ENCODE peak calls at places on chromosomes 16 and 17, in five cellular contexts. F, I, H, A and T are unnamed samples.

GRCh38 chr17:46853896-46854444 is 2.6 kb downstream of the WNT9B start:
- DNase-seq in I (no peak), A (peak), F (no peak), H (no peak), T (no peak)

GRCh38 chr17:74711058-74711824 is 1.5 kb downstream of the CD300LF start:
- DNase-seq in A (peak), H (no peak), I (no peak), F (no peak), T (no peak)

GRCh38 chr17:57507828-57508227 is 237.3 kb downstream of the CCDC182 start:
- DNase-seq in F (no peak), H (no peak), A (no peak), I (no peak), T (no peak)

GRCh38 chr17:40309031-40309937 is at the start of gene RARA:
- DNase-seq in A (peak), I (no peak), F (no peak), H (peak), T (peak)

GRCh38 chr17:80087346-80088265 is 13.8 kb upstream of the GAA start:
- DNase-seq in H (no peak), F (no peak), A (peak), I (no peak), T (no peak)

GRCh38 chr16:3065069-3065741 is at the start of gene IL32:
- DNase-seq in I (peak), A (peak), F (no peak), H (no peak), T (no peak)

GRCh38 chr16:4315185-4316102 is at the start of gene GLIS2:
- DNase-seq in A (peak), I (no peak), F (no peak), H (peak), T (peak)

GRCh38 chr17:77295410-77295809 is 154.6 kb downstream of the SEC14L1 start:
- DNase-seq in F (no peak), I (no peak), A (no peak), H (no peak), T (no peak)

DNA sequence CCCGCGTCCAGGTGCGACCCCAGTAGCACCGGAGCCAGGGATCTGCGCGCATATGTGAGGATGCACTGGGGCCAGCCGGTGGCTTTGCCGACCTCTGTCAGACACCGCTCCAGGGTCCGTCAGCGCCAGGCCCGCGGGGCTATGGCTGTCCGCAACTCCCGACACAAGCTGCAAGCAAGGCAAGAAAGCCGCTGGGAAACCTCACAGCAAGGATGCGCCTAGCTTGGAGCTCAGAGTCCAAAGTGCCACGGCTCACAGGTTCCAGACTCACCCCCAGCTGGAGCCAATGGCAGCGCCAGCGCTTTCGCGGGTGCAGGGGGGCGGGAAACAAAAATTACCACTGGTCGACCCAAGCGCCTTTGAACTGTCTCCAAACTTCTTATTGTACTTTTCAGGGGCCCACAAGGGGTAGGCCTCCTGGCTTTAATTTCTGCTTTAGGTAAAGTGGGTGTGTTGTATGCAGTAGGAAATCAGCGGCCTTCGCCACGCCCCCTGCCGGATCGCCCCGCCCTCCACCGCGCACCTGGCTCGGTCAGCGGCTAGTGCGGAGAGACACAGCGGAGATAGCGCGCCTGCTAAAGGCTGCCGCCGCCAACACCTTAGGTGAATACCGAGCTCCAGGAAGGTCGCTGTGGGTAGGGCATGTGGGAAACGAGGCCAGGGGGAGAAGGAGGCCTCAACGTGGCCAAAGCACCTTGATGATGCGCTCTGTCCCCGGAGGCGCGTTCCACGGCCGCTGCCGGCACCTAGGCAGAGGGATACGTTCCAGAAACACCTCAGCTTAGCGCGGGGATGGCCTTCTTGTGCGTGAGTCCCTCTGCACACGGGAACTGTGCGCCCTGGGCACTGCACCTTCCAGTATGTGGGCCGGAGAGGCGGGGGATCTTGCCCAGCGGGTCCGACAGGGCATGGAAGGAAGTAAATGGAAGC is 61.1 kb upstream of the RBL2 start:
- DNase-seq in F (peak), I (peak), A (peak), H (no peak), T (no peak)
- H3K27ac ChIP-seq in F (peak), I (peak), A (no peak), H (no peak), T (no peak)

GRCh38 chr17:49645654-49646053 is 32.2 kb downstream of the SPOP start:
- DNase-seq in F (no peak), I (no peak), H (no peak), A (no peak), T (no peak)
- H3K27ac ChIP-seq in F (peak), I (no peak), H (peak), A (peak), T (no peak)

DNA sequence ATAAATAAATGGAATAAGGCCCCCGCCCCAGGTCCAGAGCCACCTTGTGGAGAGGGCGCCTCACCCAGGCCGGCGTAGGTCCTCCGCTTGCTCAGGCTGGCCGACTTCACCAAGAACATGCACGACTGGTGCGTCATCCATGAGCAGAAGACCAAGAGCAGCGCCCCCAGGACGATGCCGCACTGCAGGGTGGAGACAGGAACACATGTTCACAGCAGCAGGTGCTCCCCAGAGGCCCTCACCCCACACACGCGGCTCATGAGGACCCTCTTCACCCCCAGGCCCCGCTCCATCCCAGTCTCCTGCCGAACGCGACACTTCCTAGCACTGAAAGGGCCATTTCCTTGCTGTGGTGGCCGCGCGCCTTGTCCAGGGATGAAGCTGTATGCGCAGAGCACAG is 5.5 kb downstream of the SLC38A10 start:
- DNase-seq in I (no peak), H (no peak), F (no peak), A (no peak), T (no peak)
- H3K27ac ChIP-seq in I (no peak), H (no peak), F (no peak), A (no peak), T (no peak)

GRCh38 chr17:7351665-7352558 is at the start of gene KCTD11:
- DNase-seq in I (peak), A (peak), F (peak), H (peak), T (peak)

GRCh38 chr17:7352559-7352889 is 562 bp downstream of the KCTD11 start:
- DNase-seq in A (no peak), F (no peak), I (no peak), H (no peak), T (no peak)

GRCh38 chr17:7355053-7355452 is at the start of gene TMEM95:
- DNase-seq in A (peak), H (peak), F (no peak), I (no peak), T (no peak)

GRCh38 chr17:7354262-7354781 is 634 bp upstream of the TMEM95 start:
- DNase-seq in I (no peak), A (peak), H (no peak), F (peak), T (no peak)

DNA sequence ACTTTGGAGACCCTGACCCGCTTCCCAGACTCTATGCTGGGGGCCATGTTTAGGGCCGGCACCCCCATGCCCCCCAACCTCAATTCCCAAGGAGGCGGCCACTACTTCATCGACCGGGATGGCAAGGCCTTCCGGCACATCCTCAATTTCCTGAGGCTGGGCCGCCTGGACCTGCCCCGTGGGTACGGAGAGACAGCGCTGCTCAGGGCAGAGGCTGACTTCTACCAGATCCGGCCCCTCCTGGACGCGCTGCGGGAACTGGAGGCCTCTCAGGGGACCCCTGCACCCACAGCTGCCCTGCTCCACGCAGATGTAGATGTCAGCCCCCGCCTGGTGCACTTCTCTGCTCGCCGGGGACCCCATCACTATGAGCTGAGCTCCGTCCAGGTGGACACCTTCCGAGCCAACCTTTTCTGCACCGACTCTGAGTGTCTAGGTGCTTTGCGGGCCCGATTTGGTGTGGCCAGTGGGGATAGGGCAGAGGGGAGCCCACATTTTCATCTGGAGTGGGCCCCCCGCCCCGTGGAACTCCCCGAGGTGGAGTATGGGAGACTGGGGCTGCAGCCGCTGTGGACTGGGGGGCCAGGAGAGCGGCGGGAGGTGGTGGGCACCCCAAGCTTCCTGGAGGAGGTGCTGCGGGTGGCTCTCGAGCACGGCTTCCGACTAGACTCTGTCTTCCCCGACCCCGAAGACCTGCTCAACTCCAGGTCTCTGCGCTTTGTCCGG is 1.1 kb downstream of the KCTD11 start:
- DNase-seq in A (peak), F (no peak), I (no peak), H (no peak), T (no peak)
- H3K27ac ChIP-seq in A (no peak), F (peak), I (peak), H (peak), T (no peak)

GRCh38 chr16:26247063-26247462 is 555.3 kb downstream of the HS3ST4 start:
- DNase-seq in F (no peak), H (no peak), I (no peak), A (no peak), T (no peak)
- H3K27ac ChIP-seq in F (no peak), H (no peak), I (no peak), A (no peak), T (no peak)

DNA sequence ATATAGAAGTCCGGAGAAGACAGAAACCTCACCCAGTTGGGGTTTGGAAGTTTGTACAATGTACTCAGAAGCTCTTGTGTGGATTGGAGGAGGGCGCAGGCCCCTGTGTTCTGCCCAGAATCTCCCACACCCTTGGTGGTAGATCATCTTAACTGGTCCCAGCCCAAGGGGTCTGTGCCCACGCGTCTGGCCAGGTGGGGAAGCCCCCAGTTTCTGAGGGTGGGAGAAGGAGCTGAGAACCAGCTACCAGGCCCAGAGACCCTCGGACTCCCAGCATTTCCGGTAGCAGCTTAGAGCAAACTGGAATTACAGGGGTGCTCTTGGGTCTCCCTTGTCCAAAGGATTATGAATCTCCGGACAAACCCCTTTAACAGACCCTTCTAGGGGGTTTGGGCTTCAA is 2.3 kb upstream of the PPP1R9B start:
- DNase-seq in F (no peak), A (peak), H (peak), I (no peak), T (no peak)
- H3K27ac ChIP-seq in F (peak), A (no peak), H (peak), I (peak), T (peak)

GRCh38 chr17:33137411-33137810 is 145.8 kb downstream of the SPACA3 start:
- DNase-seq in I (no peak), F (no peak), H (no peak), A (no peak), T (no peak)
- H3K27ac ChIP-seq in I (no peak), F (no peak), H (no peak), A (no peak), T (no peak)

DNA sequence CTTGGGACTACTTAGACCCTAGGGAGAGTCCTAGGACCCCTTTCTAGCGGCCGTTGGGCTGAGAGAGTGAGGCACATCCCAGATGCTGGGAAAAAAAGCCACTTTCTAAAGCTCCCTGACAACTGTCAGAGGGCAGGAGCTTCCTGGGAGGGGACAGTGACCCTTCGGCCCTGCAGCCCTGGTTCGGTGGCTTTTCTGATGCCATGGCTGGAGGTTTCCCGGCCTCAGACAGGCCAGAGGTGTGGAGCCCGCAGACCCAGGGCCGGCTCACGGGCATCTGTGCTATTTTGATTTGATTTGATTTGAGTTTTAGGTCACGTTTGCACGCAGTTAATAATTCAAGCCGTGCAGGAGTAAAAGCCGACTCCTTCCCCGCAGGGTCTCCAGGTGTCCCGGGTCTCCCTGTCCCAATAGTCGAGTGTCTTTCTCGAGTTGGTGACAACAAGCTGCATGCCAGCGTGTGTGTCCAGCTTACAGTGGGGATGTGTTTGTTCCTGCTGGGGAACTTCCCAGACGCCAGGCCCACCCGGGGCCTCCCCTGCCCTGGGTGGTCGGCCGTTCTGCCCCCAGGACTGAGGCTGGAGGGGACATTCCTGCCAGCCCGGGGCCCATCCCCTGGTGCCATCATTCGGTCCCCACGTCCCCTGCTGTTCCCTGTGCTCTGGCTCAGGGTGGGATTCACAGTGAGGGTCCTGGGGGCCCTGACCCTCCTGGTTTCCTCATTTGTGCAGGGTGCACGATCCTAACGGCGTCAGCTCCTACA is 1.0 kb upstream of the CBFA2T3 start:
- DNase-seq in F (no peak), A (no peak), H (no peak), I (no peak), T (no peak)
- H3K27ac ChIP-seq in F (no peak), A (no peak), H (no peak), I (no peak), T (no peak)